ENCODE peak calls at places on chromosomes 12 and 14, in five cellular contexts. One of them, this sample, is unnamed.

GRCh38 chr14:34971381-34971780 is 11.4 kb upstream of the SRP54 start:
- DNase-seq in aorta: no peak
- DNase-seq in GM12892: no peak
- DNase-seq in cardiac fibroblast: peak
- DNase-seq in stimulated activated CD4-positive, alpha-beta T cell treated with anti-CD3 and anti-CD28 coated beads, Interleukin-15, amount 100 ng/mL, for 1 hour: no peak
- DNase-seq in this sample: no peak

GRCh38 chr12:1769809-1770494 is 50.4 kb upstream of the LRTM2 start:
- DNase-seq in aorta: no peak
- DNase-seq in GM12892: no peak
- DNase-seq in cardiac fibroblast: peak
- DNase-seq in stimulated activated CD4-positive, alpha-beta T cell treated with anti-CD3 and anti-CD28 coated beads, Interleukin-15, amount 100 ng/mL, for 1 hour: no peak
- DNase-seq in this sample: no peak

GRCh38 chr12:120496353-120497340 is 734 bp downstream of the DYNLL1 start:
- DNase-seq in aorta: peak
- DNase-seq in GM12892: peak
- DNase-seq in cardiac fibroblast: peak
- DNase-seq in stimulated activated CD4-positive, alpha-beta T cell treated with anti-CD3 and anti-CD28 coated beads, Interleukin-15, amount 100 ng/mL, for 1 hour: peak
- DNase-seq in this sample: peak

GRCh38 chr14:42368234-42368633 is 761.6 kb downstream of the LRFN5 start:
- DNase-seq in aorta: no peak
- DNase-seq in GM12892: no peak
- DNase-seq in cardiac fibroblast: no peak
- DNase-seq in stimulated activated CD4-positive, alpha-beta T cell treated with anti-CD3 and anti-CD28 coated beads, Interleukin-15, amount 100 ng/mL, for 1 hour: no peak
- DNase-seq in this sample: no peak

GRCh38 chr12:11497995-11498394 is 102.6 kb upstream of the PRB2 start:
- DNase-seq in aorta: no peak
- DNase-seq in GM12892: no peak
- DNase-seq in cardiac fibroblast: no peak
- DNase-seq in stimulated activated CD4-positive, alpha-beta T cell treated with anti-CD3 and anti-CD28 coated beads, Interleukin-15, amount 100 ng/mL, for 1 hour: no peak
- DNase-seq in this sample: no peak

GRCh38 chr12:92574046-92574783 is 128.6 kb upstream of the PLEKHG7 start:
- DNase-seq in aorta: no peak
- DNase-seq in GM12892: no peak
- DNase-seq in cardiac fibroblast: no peak
- DNase-seq in stimulated activated CD4-positive, alpha-beta T cell treated with anti-CD3 and anti-CD28 coated beads, Interleukin-15, amount 100 ng/mL, for 1 hour: no peak
- DNase-seq in this sample: no peak

GRCh38 chr14:79661762-79662161 is 549.5 kb downstream of the DIO2 start:
- DNase-seq in aorta: no peak
- DNase-seq in GM12892: no peak
- DNase-seq in cardiac fibroblast: peak
- DNase-seq in stimulated activated CD4-positive, alpha-beta T cell treated with anti-CD3 and anti-CD28 coated beads, Interleukin-15, amount 100 ng/mL, for 1 hour: no peak
- DNase-seq in this sample: no peak

GRCh38 chr14:68815288-68816182 is 22.7 kb upstream of the ZFP36L1 start:
- DNase-seq in aorta: no peak
- DNase-seq in GM12892: no peak
- DNase-seq in cardiac fibroblast: no peak
- DNase-seq in stimulated activated CD4-positive, alpha-beta T cell treated with anti-CD3 and anti-CD28 coated beads, Interleukin-15, amount 100 ng/mL, for 1 hour: no peak
- DNase-seq in this sample: no peak

GRCh38 chr14:68814376-68815287 is 21.8 kb upstream of the ZFP36L1 start:
- DNase-seq in aorta: peak
- DNase-seq in GM12892: no peak
- DNase-seq in cardiac fibroblast: peak
- DNase-seq in stimulated activated CD4-positive, alpha-beta T cell treated with anti-CD3 and anti-CD28 coated beads, Interleukin-15, amount 100 ng/mL, for 1 hour: no peak
- DNase-seq in this sample: no peak

GRCh38 chr12:6821674-6822433 is at the start of gene GPR162:
- DNase-seq in aorta: peak
- DNase-seq in GM12892: peak
- DNase-seq in cardiac fibroblast: peak
- DNase-seq in stimulated activated CD4-positive, alpha-beta T cell treated with anti-CD3 and anti-CD28 coated beads, Interleukin-15, amount 100 ng/mL, for 1 hour: no peak
- DNase-seq in this sample: peak

GRCh38 chr14:69543341-69544249 is 31.1 kb downstream of the CCDC177 start:
- DNase-seq in aorta: peak
- DNase-seq in GM12892: no peak
- DNase-seq in cardiac fibroblast: peak
- DNase-seq in stimulated activated CD4-positive, alpha-beta T cell treated with anti-CD3 and anti-CD28 coated beads, Interleukin-15, amount 100 ng/mL, for 1 hour: no peak
- DNase-seq in this sample: no peak

GRCh38 chr14:52553002-52553670 is 500 bp downstream of the GPR137C start:
- DNase-seq in aorta: peak
- DNase-seq in GM12892: peak
- DNase-seq in cardiac fibroblast: peak
- DNase-seq in stimulated activated CD4-positive, alpha-beta T cell treated with anti-CD3 and anti-CD28 coated beads, Interleukin-15, amount 100 ng/mL, for 1 hour: peak
- DNase-seq in this sample: no peak

GRCh38 chr14:23443881-23444280 is 8.4 kb upstream of the MYH7 start:
- DNase-seq in aorta: no peak
- DNase-seq in GM12892: no peak
- DNase-seq in cardiac fibroblast: no peak
- DNase-seq in stimulated activated CD4-positive, alpha-beta T cell treated with anti-CD3 and anti-CD28 coated beads, Interleukin-15, amount 100 ng/mL, for 1 hour: no peak
- DNase-seq in this sample: no peak

GRCh38 chr12:119115296-119115905 is 63.3 kb upstream of the HSPB8 start:
- DNase-seq in aorta: no peak
- DNase-seq in GM12892: no peak
- DNase-seq in cardiac fibroblast: peak
- DNase-seq in stimulated activated CD4-positive, alpha-beta T cell treated with anti-CD3 and anti-CD28 coated beads, Interleukin-15, amount 100 ng/mL, for 1 hour: no peak
- DNase-seq in this sample: no peak

GRCh38 chr12:5260086-5260485 is 171.8 kb upstream of the NTF3 start:
- DNase-seq in aorta: no peak
- DNase-seq in GM12892: no peak
- DNase-seq in cardiac fibroblast: no peak
- DNase-seq in stimulated activated CD4-positive, alpha-beta T cell treated with anti-CD3 and anti-CD28 coated beads, Interleukin-15, amount 100 ng/mL, for 1 hour: no peak
- DNase-seq in this sample: no peak

GRCh38 chr12:132277961-132278360 is 51.4 kb downstream of the GALNT9 start:
- DNase-seq in aorta: peak
- DNase-seq in GM12892: no peak
- DNase-seq in cardiac fibroblast: no peak
- DNase-seq in stimulated activated CD4-positive, alpha-beta T cell treated with anti-CD3 and anti-CD28 coated beads, Interleukin-15, amount 100 ng/mL, for 1 hour: no peak
- DNase-seq in this sample: no peak

GRCh38 chr14:93085916-93086315 is 29.8 kb downstream of the ITPK1 start:
- DNase-seq in aorta: no peak
- DNase-seq in GM12892: no peak
- DNase-seq in cardiac fibroblast: no peak
- DNase-seq in stimulated activated CD4-positive, alpha-beta T cell treated with anti-CD3 and anti-CD28 coated beads, Interleukin-15, amount 100 ng/mL, for 1 hour: no peak
- DNase-seq in this sample: no peak

GRCh38 chr12:107064687-107065086 is 28.7 kb downstream of the CRY1 start:
- DNase-seq in aorta: no peak
- DNase-seq in GM12892: no peak
- DNase-seq in cardiac fibroblast: no peak
- DNase-seq in stimulated activated CD4-positive, alpha-beta T cell treated with anti-CD3 and anti-CD28 coated beads, Interleukin-15, amount 100 ng/mL, for 1 hour: no peak
- DNase-seq in this sample: no peak

GRCh38 chr12:83476006-83476405 is 789.3 kb downstream of the TMTC2 start:
- DNase-seq in aorta: no peak
- DNase-seq in GM12892: no peak
- DNase-seq in cardiac fibroblast: no peak
- DNase-seq in stimulated activated CD4-positive, alpha-beta T cell treated with anti-CD3 and anti-CD28 coated beads, Interleukin-15, amount 100 ng/mL, for 1 hour: no peak
- DNase-seq in this sample: no peak

GRCh38 chr14:75223664-75224154 is 47.3 kb upstream of the TMED10 start:
- DNase-seq in aorta: peak
- DNase-seq in GM12892: no peak
- DNase-seq in cardiac fibroblast: no peak
- DNase-seq in stimulated activated CD4-positive, alpha-beta T cell treated with anti-CD3 and anti-CD28 coated beads, Interleukin-15, amount 100 ng/mL, for 1 hour: no peak
- DNase-seq in this sample: no peak

GRCh38 chr12:85741051-85741450 is 95.2 kb downstream of the RASSF9 start:
- DNase-seq in aorta: no peak
- DNase-seq in GM12892: no peak
- DNase-seq in cardiac fibroblast: no peak
- DNase-seq in stimulated activated CD4-positive, alpha-beta T cell treated with anti-CD3 and anti-CD28 coated beads, Interleukin-15, amount 100 ng/mL, for 1 hour: no peak
- DNase-seq in this sample: no peak

This sample was measured in amygdala.